ENCODE peak calls at places on chromosomes 4 and X, in seven cellular contexts. T is fibroblast of pulmonary artery; A is adipocyte; R is central memory CD8-positive, alpha-beta T cell; Q is NCI-H1694 treated with DMSO at 0.1 percent for 48 hours; U is glutamatergic neuron; G is HT-29. W is an unnamed sample.

GRCh38 chr4:151484396-151485102 is 75.6 kb downstream of the FHIP1A start:
- DNase-seq in Q (no peak), T (peak; percentile 69), R (no peak), G (peak; percentile 71), A (peak; percentile 79), U (no peak), W (peak; percentile 6)

GRCh38 chrX:18883961-18884765 is 99.8 kb downstream of the PHKA2 start:
- DNase-seq in T (no peak), A (no peak), R (no peak), G (no peak), Q (no peak), U (no peak), W (no peak)

GRCh38 chrX:11080721-11081120 is 30.4 kb upstream of the HCCS start:
- DNase-seq in G (no peak), A (no peak), U (no peak), T (no peak), R (no peak), Q (no peak), W (no peak)

GRCh38 chr4:173346074-173346473 is 11.9 kb upstream of the HMGB2 start:
- DNase-seq in G (no peak), Q (no peak), A (peak; percentile 28), U (no peak), R (no peak), T (peak; percentile 24), W (no peak)

GRCh38 chrX:147899715-147900114 is 12.0 kb upstream of the FMR1 start:
- DNase-seq in U (no peak), G (no peak), T (no peak), A (no peak), Q (no peak), R (no peak), W (no peak)

GRCh38 chr4:78477276-78477675 is 74.3 kb upstream of the ANXA3 start:
- DNase-seq in R (no peak), A (no peak), T (peak; percentile 32), G (no peak), Q (no peak), U (no peak), W (peak; percentile 22)

GRCh38 chr4:125735107-125735506 is 420.4 kb downstream of the FAT4 start:
- DNase-seq in G (peak; percentile 44), U (no peak), A (peak; percentile 87), R (no peak), Q (no peak), T (peak; percentile 97), W (peak; percentile 84)

GRCh38 chr4:1521821-1522361 is 115.6 kb upstream of the NKX1-1 start:
- DNase-seq in T (no peak), R (no peak), G (no peak), Q (no peak), U (peak; percentile 24), A (no peak), W (no peak)

GRCh38 chr4:53633608-53634007 is 42.3 kb upstream of the LNX1 start:
- DNase-seq in T (peak; percentile 60), U (no peak), A (peak; percentile 65), G (no peak), R (no peak), Q (no peak), W (no peak)

GRCh38 chrX:46547857-46548256 is 2.6 kb upstream of the ZNF674 start:
- DNase-seq in G (no peak), U (no peak), T (peak; percentile 69), R (no peak), Q (no peak), A (peak; percentile 63), W (peak; percentile 66)

GRCh38 chr4:81566076-81566663 is 94.5 kb upstream of the RASGEF1B start:
- DNase-seq in Q (no peak), T (peak; percentile 34), A (no peak), U (no peak), G (no peak), R (no peak), W (no peak)

GRCh38 chr4:3201718-3202702 is 46.9 kb upstream of the MSANTD1 start:
- DNase-seq in U (no peak), Q (no peak), G (no peak), R (peak; percentile 50), T (no peak), A (no peak), W (no peak)

GRCh38 chr4:41658106-41658505 is 90.4 kb downstream of the PHOX2B start:
- DNase-seq in Q (no peak), U (no peak), G (no peak), T (no peak), A (no peak), R (no peak), W (no peak)

W was measured in endothelial cell of umbilical vein.